ENCODE peak calls at places on chromosomes 6 and 20, in seven cellular contexts. P is T-helper 17 cell; D is C1 segment of cervical spinal cord; O is NCI-H1417 treated with DMSO at 0.1 percent for 48 hours; F is T-helper 2 cell treated with Interferon-gamma antibody and Interleukin-4, amounts not matched to agents 5 μg/mL and 100 μg/mL, for 36 hours; S is stimulated activated CD8-positive, alpha-beta memory T cell treated with anti-CD3 and anti-CD28 coated beads, Interleukin-7, amount 100 ng/mL, for 48 hours; C is epithelial cell of esophagus. A is an unnamed sample.

GRCh38 chr6:107816818-107817217 is 7.3 kb downstream of the SCML4 start:
- DNase-seq in P (no peak), D (no peak), O (no peak), F (no peak), S (no peak), C (no peak), A (no peak)

GRCh38 chr6:136343275-136343674 is 53.6 kb upstream of the BCLAF1 start:
- DNase-seq in P (no peak), D (no peak), O (no peak), F (no peak), S (no peak), C (no peak), A (no peak)

GRCh38 chr6:128397996-128398395 is 122.4 kb downstream of the PTPRK start:
- DNase-seq in P (no peak), D (no peak), O (no peak), F (no peak), S (no peak), C (no peak), A (no peak)

GRCh38 chr6:142693446-142693845 is 251.5 kb downstream of the HIVEP2 start:
- DNase-seq in P (no peak), D (no peak), O (no peak), F (no peak), S (no peak), C (no peak), A (no peak)

GRCh38 chr6:15153191-15153590 is 92.7 kb upstream of the JARID2 start:
- DNase-seq in P (no peak), D (no peak), O (no peak), F (no peak), S (no peak), C (no peak), A (no peak)

GRCh38 chr20:48921168-48921882 is at the start of gene ARFGEF2:
- DNase-seq in P (peak), D (peak), O (peak), F (peak), S (peak), C (peak), A (peak)

GRCh38 chr6:57262901-57263694 is 41.0 kb upstream of the RAB23 start:
- DNase-seq in P (no peak), D (no peak), O (no peak), F (no peak), S (no peak), C (no peak), A (no peak)

GRCh38 chr20:38059832-38060231 is 26.3 kb downstream of the RPRD1B start:
- DNase-seq in P (no peak), D (no peak), O (no peak), F (no peak), S (no peak), C (no peak), A (no peak)

GRCh38 chr6:137309078-137309762 is 90.0 kb upstream of the IFNGR1 start:
- DNase-seq in P (peak), D (peak), O (no peak), F (no peak), S (no peak), C (peak), A (no peak)

GRCh38 chr20:51447097-51447764 is 95.3 kb downstream of the NFATC2 start:
- DNase-seq in P (no peak), D (no peak), O (no peak), F (no peak), S (no peak), C (peak), A (no peak)

GRCh38 chr6:162211022-162211421 is 516.5 kb downstream of the PRKN start:
- DNase-seq in P (no peak), D (no peak), O (peak), F (no peak), S (no peak), C (no peak), A (no peak)